ENCODE peak calls at places on chromosomes 2 and 18, in six cellular contexts. P is breast epithelium, W is neural crest cell, D is cardiac muscle cell, J is heart right ventricle, V is progenitor cell of endocrine pancreas. G is an unnamed sample.

GRCh38 chr18:26424428-26425147 is 123.8 kb downstream of the KCTD1 start:
- DNase-seq in P (no peak), J (no peak), W (no peak), V (no peak), D (no peak), G (no peak)

GRCh38 chr2:161427413-161428239 is 11.5 kb downstream of the TBR1 start:
- DNase-seq in D (no peak), W (peak), J (no peak), P (no peak), V (no peak), G (peak)

GRCh38 chr2:27086722-27087446 is at the start of gene KHK:
- DNase-seq in W (peak), D (peak), V (no peak), P (peak), J (peak), G (no peak)

GRCh38 chr2:69582582-69583176 is 60.9 kb downstream of the AAK1 start:
- DNase-seq in P (no peak), W (no peak), J (no peak), V (no peak), D (no peak), G (no peak)

GRCh38 chr2:201383156-201383555 is 26.0 kb upstream of the FLACC1 start:
- DNase-seq in J (no peak), P (no peak), V (no peak), W (no peak), D (no peak), G (no peak)

GRCh38 chr2:127176371-127177311 is 43.5 kb downstream of the CYP27C1 start:
- DNase-seq in D (no peak), P (no peak), W (no peak), J (peak), V (no peak), G (no peak)

GRCh38 chr18:50266248-50266704 is at the start of gene CFAP53:
- DNase-seq in P (peak), V (peak), J (peak), D (peak), W (peak), G (peak)

GRCh38 chr18:11995445-11996189 is 14.3 kb downstream of the IMPA2 start:
- DNase-seq in P (no peak), W (peak), D (peak), V (no peak), J (peak), G (no peak)

GRCh38 chr18:28823506-28824182 is 646.7 kb upstream of the CDH2 start:
- DNase-seq in P (no peak), W (no peak), V (no peak), J (no peak), D (no peak), G (no peak)

GRCh38 chr2:237012577-237013237 is 73.0 kb upstream of the COPS8 start:
- DNase-seq in J (no peak), D (peak), W (no peak), P (no peak), V (no peak), G (no peak)

GRCh38 chr18:32974421-32975165 is 201.8 kb upstream of the KLHL14 start:
- DNase-seq in J (no peak), W (no peak), P (no peak), D (no peak), V (no peak), G (no peak)

GRCh38 chr2:47237375-47238357 is 82.6 kb upstream of the STPG4 start:
- DNase-seq in W (no peak), J (peak), D (no peak), V (no peak), P (no peak), G (peak)

GRCh38 chr2:67840460-67841068 is 222.2 kb downstream of the C1D start:
- DNase-seq in D (peak), W (peak), V (peak), P (peak), J (peak), G (peak)

GRCh38 chr2:44450806-44451205 is 89.1 kb downstream of the CAMKMT start:
- DNase-seq in V (no peak), P (no peak), D (no peak), J (no peak), W (no peak), G (no peak)

GRCh38 chr2:38671303-38671702 is 5.4 kb downstream of the GALM start:
- DNase-seq in V (no peak), J (no peak), D (no peak), W (no peak), P (no peak), G (no peak)

GRCh38 chr2:120937736-120938131 is 202.1 kb downstream of the GLI2 start:
- DNase-seq in D (peak), P (no peak), J (no peak), W (no peak), V (no peak), G (no peak)

GRCh38 chr2:240988146-240988545 is 10.3 kb upstream of the SNED1 start:
- DNase-seq in J (no peak), V (no peak), W (no peak), P (no peak), D (no peak), G (no peak)

GRCh38 chr18:45554070-45554767 is 61.1 kb upstream of the SLC14A2 start:
- DNase-seq in V (no peak), W (no peak), D (no peak), P (no peak), J (peak), G (no peak)

GRCh38 chr2:32960238-32960637 is 13.5 kb downstream of the LTBP1 start:
- DNase-seq in P (no peak), J (no peak), V (no peak), D (no peak), W (no peak), G (no peak)

GRCh38 chr2:28904295-28904694 is 9.8 kb downstream of the WDR43 start:
- DNase-seq in V (no peak), J (no peak), P (no peak), W (no peak), D (no peak), G (no peak)

GRCh38 chr2:39492095-39492590 is 55.1 kb upstream of the MAP4K3 start:
- DNase-seq in W (no peak), P (no peak), J (no peak), V (no peak), D (no peak), G (no peak)

GRCh38 chr2:237341872-237342271 is 72.1 kb downstream of the COL6A3 start:
- DNase-seq in V (no peak), J (no peak), D (no peak), W (no peak), P (no peak), G (no peak)

GRCh38 chr2:213172641-213173040 is 21.2 kb upstream of the IKZF2 start:
- DNase-seq in D (peak), P (no peak), W (no peak), V (no peak), J (no peak), G (no peak)

GRCh38 chr2:237137626-237138323 is 52.1 kb downstream of the COPS8 start:
- DNase-seq in J (no peak), V (no peak), W (no peak), P (no peak), D (no peak), G (no peak)

GRCh38 chr2:46886268-46887027 is 29.2 kb downstream of the MCFD2 start:
- DNase-seq in D (no peak), P (no peak), V (no peak), W (no peak), J (no peak), G (no peak)

GRCh38 chr2:9110893-9111569 is 95.6 kb upstream of the ASAP2 start:
- DNase-seq in V (no peak), P (no peak), J (no peak), W (no peak), D (peak), G (no peak)

GRCh38 chr2:38534746-38535403 is 67.9 kb downstream of the HNRNPLL start:
- DNase-seq in D (no peak), J (no peak), P (no peak), V (no peak), W (no peak), G (no peak)

GRCh38 chr18:62569081-62569480 is 46.3 kb downstream of the ZCCHC2 start:
- DNase-seq in J (no peak), W (no peak), P (no peak), D (no peak), V (no peak), G (no peak)

GRCh38 chr18:70490008-70490933 is 201.4 kb downstream of the SOCS6 start:
- DNase-seq in D (peak), P (no peak), J (no peak), V (peak), W (peak), G (no peak)

GRCh38 chr18:60082790-60083189 is 183.0 kb downstream of the PMAIP1 start:
- DNase-seq in D (no peak), P (no peak), J (no peak), V (no peak), W (no peak), G (no peak)

GRCh38 chr2:59080465-59081181 is 839.5 kb upstream of the FANCL start:
- DNase-seq in J (no peak), W (no peak), V (no peak), D (no peak), P (no peak), G (no peak)

GRCh38 chr2:172783091-172783898 is 47.6 kb downstream of the RAPGEF4 start:
- DNase-seq in V (no peak), W (peak), P (no peak), J (no peak), D (peak), G (peak)

DNA sequence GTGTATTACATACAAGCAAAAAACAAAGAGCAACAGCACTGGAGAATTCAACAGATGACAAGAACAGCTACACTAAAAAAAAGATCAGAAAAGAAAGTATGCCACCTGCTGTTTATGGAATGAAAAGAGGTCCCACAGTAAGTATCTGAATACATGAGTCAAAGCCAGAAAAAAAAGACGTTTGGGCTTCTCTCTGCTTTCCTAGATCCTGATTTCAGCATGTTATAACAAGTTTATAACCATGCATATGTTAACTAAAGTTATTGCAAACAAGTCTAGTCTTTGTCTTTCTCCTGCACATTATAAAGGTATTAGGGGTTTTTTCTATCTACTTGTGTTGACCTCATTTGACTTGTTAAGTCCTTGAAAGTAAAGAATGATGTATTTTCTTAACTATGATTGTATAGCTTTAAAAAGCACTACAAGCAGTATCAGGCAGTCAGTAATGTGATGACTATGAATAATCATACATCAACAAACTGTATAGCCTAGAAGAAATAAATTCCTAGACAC is 108.5 kb upstream of the COL5A2 start:
- DNase-seq in P (no peak), V (no peak), J (no peak), D (peak), W (no peak), G (no peak)
- TF ChIP-seq CTCF in P (peak), V (peak), J (peak), D (peak), W (peak), G (peak)

GRCh38 chr2:41865263-41865662 is 182.6 kb upstream of the PKDCC start:
- DNase-seq in V (no peak), W (no peak), P (no peak), D (no peak), J (no peak), G (no peak)
- TF ChIP-seq CTCF in V (no peak), W (no peak), P (no peak), D (no peak), J (no peak), G (no peak)

DNA sequence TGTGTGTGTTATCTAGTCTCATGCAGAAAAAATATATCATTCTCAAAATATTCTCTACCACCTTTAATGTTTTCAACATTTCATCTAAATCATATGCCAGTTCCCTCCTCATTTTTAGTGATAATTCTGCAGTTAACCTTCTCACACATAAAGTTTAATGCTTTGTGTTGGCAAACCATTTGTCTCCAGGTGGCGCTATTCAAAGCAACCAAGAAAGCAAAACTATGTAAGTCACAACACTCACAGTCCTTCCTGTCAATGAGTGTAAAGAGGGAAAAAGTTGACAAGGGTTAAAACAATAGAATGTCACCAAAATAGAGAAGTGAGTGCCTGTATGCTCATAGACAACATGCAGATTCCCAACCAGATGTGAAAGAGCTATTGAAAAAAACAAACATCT is 961.6 kb upstream of the LRRTM1 start:
- DNase-seq in P (no peak), J (no peak), W (peak), V (no peak), D (peak), G (no peak)
- TF ChIP-seq CTCF in P (no peak), J (no peak), W (peak), V (peak), D (peak), G (no peak)

DNA sequence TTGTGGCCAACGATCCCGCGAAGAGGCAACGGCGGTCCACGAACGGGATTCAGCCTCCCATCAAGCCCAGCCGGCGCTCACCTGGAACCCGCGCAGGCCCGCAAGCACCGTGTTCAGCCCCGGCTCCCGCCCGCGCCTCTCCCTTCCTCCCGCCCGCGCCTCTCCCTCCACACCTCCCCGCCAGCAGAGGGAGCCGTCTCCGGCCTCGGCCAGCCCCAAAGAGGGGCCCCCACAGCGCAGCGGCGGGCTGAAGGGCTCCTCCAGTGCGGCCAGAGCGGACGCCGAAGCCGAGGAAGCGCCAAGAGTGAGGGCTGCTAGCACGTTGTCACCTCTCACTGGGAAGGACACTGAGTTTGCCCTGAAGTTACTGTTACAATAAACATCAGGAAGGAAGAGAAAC is 55.3 kb upstream of the LAPTM4A start:
- DNase-seq in D (peak), P (no peak), V (peak), W (peak), J (peak), G (peak)
- TF ChIP-seq CTCF in D (peak), P (peak), V (peak), W (peak), J (peak), G (peak)

DNA sequence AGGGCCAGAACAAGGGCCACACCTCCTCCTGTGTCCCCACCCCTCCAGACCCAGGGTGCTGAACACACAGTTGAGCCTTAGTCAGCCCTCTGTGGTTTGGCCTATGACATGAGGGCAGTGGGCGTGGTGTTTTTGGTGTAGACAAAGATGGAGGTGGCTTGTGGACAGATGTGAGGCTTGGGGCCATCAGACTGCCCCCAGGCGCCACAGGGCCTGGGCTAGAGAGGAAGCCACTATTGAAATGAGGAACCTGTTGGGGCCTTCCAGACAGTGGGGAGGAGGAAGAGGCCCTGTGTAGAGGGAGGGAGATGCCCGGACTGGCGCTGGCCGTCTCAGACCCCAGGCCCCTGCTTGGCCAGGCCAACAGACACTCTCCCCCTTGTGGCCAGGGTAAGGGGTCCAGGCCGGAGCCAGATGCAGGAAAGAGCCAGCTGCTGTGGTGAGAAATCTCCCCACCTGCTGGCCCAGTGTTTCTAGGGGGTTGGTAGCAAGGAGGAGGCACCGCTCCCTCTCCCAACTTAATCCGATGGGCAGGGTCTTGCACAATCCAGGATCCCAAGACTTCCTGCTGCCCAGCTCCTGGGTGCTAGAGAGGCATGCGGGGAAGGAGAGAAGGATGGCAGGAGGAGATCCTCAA is 53.8 kb downstream of the SMAD7 start:
- DNase-seq in D (peak), V (no peak), J (peak), P (no peak), W (no peak), G (no peak)
- TF ChIP-seq CTCF in D (peak), V (peak), J (no peak), P (no peak), W (no peak), G (no peak)

DNA sequence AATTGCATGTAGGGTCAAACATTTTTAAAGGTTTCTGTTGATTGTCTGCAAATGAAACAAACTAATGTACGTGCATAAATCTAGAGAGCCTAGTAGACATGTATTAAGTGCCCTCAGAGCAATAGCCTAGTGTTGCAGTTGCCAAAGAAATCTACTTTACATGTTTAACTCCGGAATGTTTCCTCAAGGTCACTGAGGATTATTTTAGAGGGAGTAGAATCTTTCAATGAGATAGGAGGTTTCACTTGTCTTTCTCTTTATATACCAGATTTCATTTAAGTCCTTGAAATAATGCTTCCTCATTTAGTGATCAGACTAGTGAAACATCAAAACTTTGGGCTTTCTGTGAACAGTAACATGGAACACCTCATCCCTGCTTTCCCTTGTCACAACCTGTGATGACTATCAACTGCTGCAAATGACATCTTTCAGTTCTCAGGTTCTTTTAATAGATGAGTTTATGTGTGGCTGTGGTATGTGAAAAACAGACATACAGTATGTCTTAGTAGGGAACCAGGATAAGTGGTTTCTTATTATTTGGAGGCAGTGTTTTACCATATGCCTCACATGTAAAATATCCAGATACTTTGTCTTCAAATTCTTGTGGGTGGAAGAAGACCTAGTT is 5.5 kb downstream of the UBE2E3 start:
- DNase-seq in P (no peak), W (no peak), D (peak), V (no peak), J (no peak), G (no peak)
- TF ChIP-seq CTCF in P (no peak), W (no peak), D (no peak), V (no peak), J (no peak), G (no peak)

GRCh38 chr2:54776494-54776893 is 53.0 kb downstream of the EML6 start:
- DNase-seq in W (no peak), J (no peak), P (no peak), D (no peak), V (no peak), G (no peak)
- TF ChIP-seq CTCF in W (no peak), J (no peak), P (no peak), D (no peak), V (no peak), G (no peak)

GRCh38 chr2:51219468-51219867 is 187.5 kb upstream of the NRXN1 start:
- DNase-seq in W (no peak), P (no peak), V (no peak), J (no peak), D (no peak), G (no peak)

GRCh38 chr2:51218057-51218456 is 186.1 kb upstream of the NRXN1 start:
- DNase-seq in J (no peak), W (no peak), V (no peak), D (no peak), P (no peak), G (no peak)

GRCh38 chr2:51220080-51220479 is 188.1 kb upstream of the NRXN1 start:
- DNase-seq in W (no peak), V (no peak), D (no peak), P (no peak), J (no peak), G (no peak)

GRCh38 chr2:51222106-51222505 is 190.2 kb upstream of the NRXN1 start:
- DNase-seq in J (no peak), P (no peak), V (no peak), D (no peak), W (no peak), G (no peak)

GRCh38 chr2:51220606-51221005 is 188.7 kb upstream of the NRXN1 start:
- DNase-seq in D (no peak), V (no peak), P (no peak), J (no peak), W (no peak), G (no peak)
- TF ChIP-seq CTCF in D (no peak), V (no peak), P (no peak), J (no peak), W (no peak), G (no peak)

DNA sequence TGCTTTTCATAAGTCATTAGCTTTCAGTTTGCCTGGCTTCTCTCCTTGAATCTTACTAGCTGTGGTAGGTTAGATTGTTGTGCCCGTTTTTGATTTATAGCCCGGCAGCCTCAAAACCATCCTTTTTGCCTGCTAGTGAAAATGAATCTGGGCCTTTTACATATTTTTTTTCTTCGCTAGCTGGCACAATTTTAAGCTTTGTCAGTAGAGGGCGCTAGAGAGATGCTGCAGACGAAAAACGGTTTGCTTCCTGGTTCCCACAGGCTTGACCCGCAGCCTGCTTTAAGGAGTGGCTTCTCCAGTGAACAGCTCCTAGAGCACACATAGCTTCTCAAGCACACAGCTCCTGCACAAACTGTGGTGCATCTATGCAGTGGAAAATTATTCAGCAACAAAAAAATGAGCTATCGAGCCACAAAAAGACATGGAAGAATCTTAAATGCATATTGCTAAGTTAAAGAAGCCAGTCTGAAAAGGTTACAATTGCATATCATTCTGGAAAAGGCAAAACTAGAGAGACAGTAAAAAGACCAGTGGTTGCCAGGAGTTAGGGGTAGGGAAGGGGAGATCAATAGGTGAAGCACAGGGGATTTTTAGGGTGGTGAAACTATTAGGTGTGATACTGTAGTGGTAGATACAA is 47.9 kb downstream of the E2F6 start:
- DNase-seq in J (no peak), V (no peak), D (no peak), P (no peak), W (no peak), G (no peak)
- TF ChIP-seq CTCF in J (peak), V (peak), D (no peak), P (no peak), W (peak), G (peak)

G was measured in mesothelial cell of epicardium.